ENCODE peak calls at places on chromosomes 7 and 10, in ten cellular contexts. One of them, this sample, is unnamed.

GRCh38 chr7:80312139-80312661 is 177.6 kb downstream of the GNAI1 start:
- DNase-seq in left ventricle myocardium inferior: no peak
- DNase-seq in IMR-90: peak
- DNase-seq in BJ: peak
- DNase-seq in adrenal gland: peak
- DNase-seq in A673: no peak
- DNase-seq in WERI-Rb-1: no peak
- DNase-seq in H7: no peak
- DNase-seq in pancreas: no peak
- DNase-seq in thyroid gland: peak
- DNase-seq in this sample: no peak

GRCh38 chr10:48448796-48449195 is 142.3 kb downstream of the MAPK8 start:
- DNase-seq in left ventricle myocardium inferior: no peak
- DNase-seq in IMR-90: peak
- DNase-seq in BJ: no peak
- DNase-seq in adrenal gland: no peak
- DNase-seq in A673: no peak
- DNase-seq in WERI-Rb-1: peak
- DNase-seq in H7: no peak
- DNase-seq in pancreas: peak
- DNase-seq in thyroid gland: no peak
- DNase-seq in this sample: peak

GRCh38 chr7:42573904-42574692 is 337.1 kb upstream of the GLI3 start:
- DNase-seq in left ventricle myocardium inferior: no peak
- DNase-seq in IMR-90: peak
- DNase-seq in BJ: no peak
- DNase-seq in adrenal gland: no peak
- DNase-seq in A673: no peak
- DNase-seq in WERI-Rb-1: no peak
- DNase-seq in H7: no peak
- DNase-seq in pancreas: no peak
- DNase-seq in thyroid gland: no peak
- DNase-seq in this sample: no peak

GRCh38 chr10:4344544-4344994 is 481.4 kb upstream of the AKR1E2 start:
- DNase-seq in left ventricle myocardium inferior: peak
- DNase-seq in IMR-90: peak
- DNase-seq in BJ: peak
- DNase-seq in adrenal gland: peak
- DNase-seq in A673: peak
- DNase-seq in WERI-Rb-1: no peak
- DNase-seq in H7: no peak
- DNase-seq in pancreas: no peak
- DNase-seq in thyroid gland: peak
- DNase-seq in this sample: peak

GRCh38 chr10:117553171-117553814 is 10.7 kb downstream of the EMX2 start:
- DNase-seq in left ventricle myocardium inferior: no peak
- DNase-seq in IMR-90: no peak
- DNase-seq in BJ: no peak
- DNase-seq in adrenal gland: no peak
- DNase-seq in A673: no peak
- DNase-seq in WERI-Rb-1: no peak
- DNase-seq in H7: peak
- DNase-seq in pancreas: no peak
- DNase-seq in thyroid gland: no peak
- DNase-seq in this sample: no peak

GRCh38 chr7:103343332-103343731 is 1.2 kb downstream of the DNAJC2 start:
- DNase-seq in left ventricle myocardium inferior: no peak
- DNase-seq in IMR-90: no peak
- DNase-seq in BJ: no peak
- DNase-seq in adrenal gland: no peak
- DNase-seq in A673: no peak
- DNase-seq in WERI-Rb-1: no peak
- DNase-seq in H7: no peak
- DNase-seq in pancreas: no peak
- DNase-seq in thyroid gland: no peak
- DNase-seq in this sample: no peak

GRCh38 chr10:72340510-72340895 is 14.2 kb downstream of the DNAJB12 start:
- DNase-seq in left ventricle myocardium inferior: peak
- DNase-seq in IMR-90: no peak
- DNase-seq in BJ: no peak
- DNase-seq in adrenal gland: peak
- DNase-seq in A673: peak
- DNase-seq in WERI-Rb-1: peak
- DNase-seq in H7: peak
- DNase-seq in pancreas: peak
- DNase-seq in thyroid gland: peak
- DNase-seq in this sample: peak

GRCh38 chr10:1746796-1747195 is 9.5 kb upstream of the ADARB2 start:
- DNase-seq in left ventricle myocardium inferior: no peak
- DNase-seq in IMR-90: no peak
- DNase-seq in BJ: no peak
- DNase-seq in adrenal gland: no peak
- DNase-seq in A673: no peak
- DNase-seq in WERI-Rb-1: no peak
- DNase-seq in H7: no peak
- DNase-seq in pancreas: no peak
- DNase-seq in thyroid gland: no peak
- DNase-seq in this sample: no peak

GRCh38 chr7:33418251-33418701 is 288.9 kb downstream of the BBS9 start:
- DNase-seq in left ventricle myocardium inferior: no peak
- DNase-seq in IMR-90: peak
- DNase-seq in BJ: no peak
- DNase-seq in adrenal gland: no peak
- DNase-seq in A673: no peak
- DNase-seq in WERI-Rb-1: no peak
- DNase-seq in H7: peak
- DNase-seq in pancreas: no peak
- DNase-seq in thyroid gland: no peak
- DNase-seq in this sample: no peak

GRCh38 chr7:94632338-94633024 is 23.5 kb downstream of the SGCE start:
- DNase-seq in left ventricle myocardium inferior: no peak
- DNase-seq in IMR-90: peak
- DNase-seq in BJ: peak
- DNase-seq in adrenal gland: no peak
- DNase-seq in A673: peak
- DNase-seq in WERI-Rb-1: no peak
- DNase-seq in H7: no peak
- DNase-seq in pancreas: no peak
- DNase-seq in thyroid gland: no peak
- DNase-seq in this sample: no peak

GRCh38 chr10:44781131-44781530 is 130.0 kb upstream of the TMEM72 start:
- DNase-seq in left ventricle myocardium inferior: no peak
- DNase-seq in IMR-90: no peak
- DNase-seq in BJ: no peak
- DNase-seq in adrenal gland: no peak
- DNase-seq in A673: no peak
- DNase-seq in WERI-Rb-1: no peak
- DNase-seq in H7: no peak
- DNase-seq in pancreas: no peak
- DNase-seq in thyroid gland: no peak
- DNase-seq in this sample: no peak

GRCh38 chr7:24244554-24244953 is 39.4 kb upstream of the NPY start:
- DNase-seq in left ventricle myocardium inferior: no peak
- DNase-seq in IMR-90: no peak
- DNase-seq in BJ: no peak
- DNase-seq in adrenal gland: no peak
- DNase-seq in A673: no peak
- DNase-seq in WERI-Rb-1: no peak
- DNase-seq in H7: no peak
- DNase-seq in pancreas: no peak
- DNase-seq in thyroid gland: no peak
- DNase-seq in this sample: no peak

DNA sequence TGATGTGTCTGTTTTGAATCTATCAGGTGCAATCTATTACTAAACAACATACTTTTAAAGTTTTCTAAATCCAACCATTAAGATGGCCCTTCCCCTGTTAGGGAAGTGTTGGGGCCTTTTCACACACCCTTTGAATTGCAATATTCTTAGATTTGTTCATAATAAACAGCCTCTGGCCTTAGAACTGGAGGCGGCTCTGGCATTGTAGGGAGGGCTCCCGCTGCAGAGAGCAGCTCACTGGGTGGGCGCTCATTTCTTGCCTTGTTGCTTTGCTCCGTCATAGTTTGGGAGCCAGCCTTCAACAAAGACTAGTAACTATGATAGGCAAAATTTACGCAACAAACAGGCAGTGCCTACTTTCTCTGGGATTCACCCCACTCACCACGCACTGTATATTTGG is 4.2 kb upstream of the HOXA10 start:
- DNase-seq in left ventricle myocardium inferior: no peak
- DNase-seq in IMR-90: no peak
- DNase-seq in BJ: no peak
- DNase-seq in adrenal gland: no peak
- DNase-seq in A673: no peak
- DNase-seq in WERI-Rb-1: peak
- DNase-seq in H7: peak
- DNase-seq in pancreas: no peak
- DNase-seq in thyroid gland: no peak
- DNase-seq in this sample: peak
- H3K4me3 ChIP-seq in left ventricle myocardium inferior: no peak
- H3K4me3 ChIP-seq in IMR-90: no peak
- H3K4me3 ChIP-seq in BJ: peak
- H3K4me3 ChIP-seq in adrenal gland: no peak
- H3K4me3 ChIP-seq in A673: no peak
- H3K4me3 ChIP-seq in WERI-Rb-1: no peak
- H3K4me3 ChIP-seq in H7: no peak
- H3K4me3 ChIP-seq in pancreas: no peak
- H3K4me3 ChIP-seq in thyroid gland: no peak
- H3K4me3 ChIP-seq in this sample: no peak

GRCh38 chr10:18137111-18137510 is 3.1 kb upstream of the CACNB2 start:
- DNase-seq in left ventricle myocardium inferior: no peak
- DNase-seq in IMR-90: no peak
- DNase-seq in BJ: no peak
- DNase-seq in adrenal gland: no peak
- DNase-seq in A673: peak
- DNase-seq in WERI-Rb-1: no peak
- DNase-seq in H7: no peak
- DNase-seq in pancreas: no peak
- DNase-seq in thyroid gland: no peak
- DNase-seq in this sample: no peak

GRCh38 chr10:18136056-18136916 is 3.9 kb upstream of the CACNB2 start:
- DNase-seq in left ventricle myocardium inferior: no peak
- DNase-seq in IMR-90: no peak
- DNase-seq in BJ: no peak
- DNase-seq in adrenal gland: no peak
- DNase-seq in A673: peak
- DNase-seq in WERI-Rb-1: no peak
- DNase-seq in H7: no peak
- DNase-seq in pancreas: no peak
- DNase-seq in thyroid gland: no peak
- DNase-seq in this sample: no peak

GRCh38 chr10:18140957-18141888 is 999 bp downstream of the CACNB2 start:
- DNase-seq in left ventricle myocardium inferior: no peak
- DNase-seq in IMR-90: no peak
- DNase-seq in BJ: no peak
- DNase-seq in adrenal gland: peak
- DNase-seq in A673: peak
- DNase-seq in WERI-Rb-1: no peak
- DNase-seq in H7: peak
- DNase-seq in pancreas: peak
- DNase-seq in thyroid gland: peak
- DNase-seq in this sample: no peak

GRCh38 chr10:18142151-18142550 is 1.9 kb downstream of the CACNB2 start:
- DNase-seq in left ventricle myocardium inferior: no peak
- DNase-seq in IMR-90: no peak
- DNase-seq in BJ: no peak
- DNase-seq in adrenal gland: no peak
- DNase-seq in A673: no peak
- DNase-seq in WERI-Rb-1: no peak
- DNase-seq in H7: no peak
- DNase-seq in pancreas: no peak
- DNase-seq in thyroid gland: no peak
- DNase-seq in this sample: no peak

DNA sequence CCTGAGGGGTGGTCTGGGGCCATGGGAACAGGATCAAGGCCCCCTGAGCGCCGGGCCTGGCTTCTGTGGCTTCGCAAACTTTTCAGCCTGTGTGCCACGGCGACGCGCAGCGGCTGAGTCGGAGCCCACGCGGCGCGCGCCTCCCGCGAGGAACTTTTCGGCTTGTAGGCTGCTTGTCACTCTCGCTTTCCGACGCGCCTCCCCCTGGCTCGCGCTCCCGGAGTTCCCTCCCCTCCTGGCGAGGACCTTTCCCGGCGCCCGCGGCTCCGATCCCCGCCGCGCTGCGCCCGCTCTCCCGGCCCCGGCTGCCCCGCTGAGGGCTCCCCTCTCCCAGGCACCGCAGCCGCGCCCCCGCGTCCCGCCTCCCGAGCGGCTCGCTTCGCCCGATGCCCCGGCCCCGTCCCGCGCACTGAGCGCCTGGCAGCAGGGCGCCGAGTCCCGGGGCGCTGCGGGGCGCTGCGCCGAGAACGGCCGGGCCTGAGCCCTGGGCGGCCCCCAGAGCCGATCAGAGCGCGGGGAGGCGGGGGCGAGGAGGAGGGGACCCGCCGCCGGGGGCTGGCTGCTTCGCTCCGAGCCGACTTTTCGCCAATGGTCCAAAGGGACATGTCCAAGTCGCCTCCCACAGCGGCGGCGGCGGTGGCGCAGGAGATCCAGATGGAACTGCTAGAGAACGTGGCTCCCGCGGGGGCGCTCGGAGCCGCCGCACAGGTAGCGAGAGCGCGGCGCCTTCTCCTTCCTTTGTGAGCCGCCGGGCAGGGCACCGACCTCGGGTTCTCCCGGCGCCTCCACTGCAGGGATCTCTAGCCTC is at the start of gene CACNB2:
- DNase-seq in left ventricle myocardium inferior: peak
- DNase-seq in IMR-90: peak
- DNase-seq in BJ: no peak
- DNase-seq in adrenal gland: peak
- DNase-seq in A673: peak
- DNase-seq in WERI-Rb-1: peak
- DNase-seq in H7: peak
- DNase-seq in pancreas: peak
- DNase-seq in thyroid gland: peak
- DNase-seq in this sample: peak
- H3K4me3 ChIP-seq in left ventricle myocardium inferior: peak
- H3K4me3 ChIP-seq in IMR-90: peak
- H3K4me3 ChIP-seq in BJ: peak
- H3K4me3 ChIP-seq in adrenal gland: no peak
- H3K4me3 ChIP-seq in A673: peak
- H3K4me3 ChIP-seq in WERI-Rb-1: peak
- H3K4me3 ChIP-seq in H7: peak
- H3K4me3 ChIP-seq in pancreas: peak
- H3K4me3 ChIP-seq in thyroid gland: peak
- H3K4me3 ChIP-seq in this sample: peak

GRCh38 chr10:86668297-86669165 is at the start of gene LDB3:
- DNase-seq in left ventricle myocardium inferior: peak
- DNase-seq in IMR-90: peak
- DNase-seq in BJ: no peak
- DNase-seq in adrenal gland: no peak
- DNase-seq in A673: peak
- DNase-seq in WERI-Rb-1: peak
- DNase-seq in H7: peak
- DNase-seq in pancreas: no peak
- DNase-seq in thyroid gland: peak
- DNase-seq in this sample: peak
- H3K4me3 ChIP-seq in left ventricle myocardium inferior: peak
- H3K4me3 ChIP-seq in IMR-90: peak
- H3K4me3 ChIP-seq in BJ: no peak
- H3K4me3 ChIP-seq in adrenal gland: no peak
- H3K4me3 ChIP-seq in A673: no peak
- H3K4me3 ChIP-seq in WERI-Rb-1: no peak
- H3K4me3 ChIP-seq in H7: no peak
- H3K4me3 ChIP-seq in pancreas: no peak
- H3K4me3 ChIP-seq in thyroid gland: no peak
- H3K4me3 ChIP-seq in this sample: peak

GRCh38 chr7:143345428-143345900 is 17.0 kb downstream of the FAM131B start:
- DNase-seq in left ventricle myocardium inferior: peak
- DNase-seq in IMR-90: peak
- DNase-seq in BJ: no peak
- DNase-seq in adrenal gland: no peak
- DNase-seq in A673: peak
- DNase-seq in WERI-Rb-1: peak
- DNase-seq in H7: peak
- DNase-seq in pancreas: no peak
- DNase-seq in thyroid gland: peak
- DNase-seq in this sample: no peak
- H3K4me3 ChIP-seq in left ventricle myocardium inferior: peak
- H3K4me3 ChIP-seq in IMR-90: no peak
- H3K4me3 ChIP-seq in BJ: no peak
- H3K4me3 ChIP-seq in adrenal gland: no peak
- H3K4me3 ChIP-seq in A673: no peak
- H3K4me3 ChIP-seq in WERI-Rb-1: peak
- H3K4me3 ChIP-seq in H7: peak
- H3K4me3 ChIP-seq in pancreas: no peak
- H3K4me3 ChIP-seq in thyroid gland: no peak
- H3K4me3 ChIP-seq in this sample: no peak